ENCODE peak calls at places on chromosomes 13 and 19, in eight cellular contexts. One of them, this sample, is unnamed.
A peak's percentile ranks its signal among the peaks of the same experiment; 100 is the strongest.

GRCh38 chr13:27024062-27024461 is 147.5 kb downstream of the USP12 start:
- DNase-seq in GM23248: no peak
- DNase-seq in Panc1: no peak
- DNase-seq in CD4-positive, alpha-beta T cell: no peak
- DNase-seq in NCI-H1436: no peak
- DNase-seq in stimulated activated CD4-positive, alpha-beta T cell treated with anti-CD3 and anti-CD28 coated beads, Interleukin-15, amount 100 ng/mL, for 24 hours: no peak
- DNase-seq in lung microvascular endothelial cell: no peak
- DNase-seq in amniotic stem cell: no peak
- DNase-seq in this sample: no peak

GRCh38 chr13:90287521-90287920 is 1060.0 kb upstream of the MIR17HG start:
- DNase-seq in GM23248: no peak
- DNase-seq in Panc1: no peak
- DNase-seq in CD4-positive, alpha-beta T cell: no peak
- DNase-seq in NCI-H1436: no peak
- DNase-seq in stimulated activated CD4-positive, alpha-beta T cell treated with anti-CD3 and anti-CD28 coated beads, Interleukin-15, amount 100 ng/mL, for 24 hours: no peak
- DNase-seq in lung microvascular endothelial cell: no peak
- DNase-seq in amniotic stem cell: no peak
- DNase-seq in this sample: no peak

GRCh38 chr13:40116008-40116407 is 460.5 kb downstream of the COG6 start:
- DNase-seq in GM23248: peak; percentile 76
- DNase-seq in Panc1: no peak
- DNase-seq in CD4-positive, alpha-beta T cell: no peak
- DNase-seq in NCI-H1436: no peak
- DNase-seq in stimulated activated CD4-positive, alpha-beta T cell treated with anti-CD3 and anti-CD28 coated beads, Interleukin-15, amount 100 ng/mL, for 24 hours: peak; percentile 51
- DNase-seq in lung microvascular endothelial cell: peak; percentile 99
- DNase-seq in amniotic stem cell: no peak
- DNase-seq in this sample: peak; percentile 84

GRCh38 chr19:51116736-51117135 is 8.0 kb upstream of the SIGLEC9 start:
- DNase-seq in GM23248: no peak
- DNase-seq in Panc1: no peak
- DNase-seq in CD4-positive, alpha-beta T cell: no peak
- DNase-seq in NCI-H1436: no peak
- DNase-seq in stimulated activated CD4-positive, alpha-beta T cell treated with anti-CD3 and anti-CD28 coated beads, Interleukin-15, amount 100 ng/mL, for 24 hours: no peak
- DNase-seq in lung microvascular endothelial cell: no peak
- DNase-seq in amniotic stem cell: no peak
- DNase-seq in this sample: no peak

GRCh38 chr19:48480476-48481190 is 11.5 kb downstream of the CYTH2 start:
- DNase-seq in GM23248: peak; percentile 82
- DNase-seq in Panc1: no peak
- DNase-seq in CD4-positive, alpha-beta T cell: no peak
- DNase-seq in NCI-H1436: no peak
- DNase-seq in stimulated activated CD4-positive, alpha-beta T cell treated with anti-CD3 and anti-CD28 coated beads, Interleukin-15, amount 100 ng/mL, for 24 hours: peak; percentile 71
- DNase-seq in lung microvascular endothelial cell: peak; percentile 59
- DNase-seq in amniotic stem cell: no peak
- DNase-seq in this sample: peak; percentile 33

GRCh38 chr19:38929929-38930775 is at the start of gene SARS2:
- DNase-seq in GM23248: peak; percentile 96
- DNase-seq in Panc1: peak; percentile 100
- DNase-seq in CD4-positive, alpha-beta T cell: peak; percentile 90
- DNase-seq in NCI-H1436: peak; percentile 90
- DNase-seq in stimulated activated CD4-positive, alpha-beta T cell treated with anti-CD3 and anti-CD28 coated beads, Interleukin-15, amount 100 ng/mL, for 24 hours: peak; percentile 91
- DNase-seq in lung microvascular endothelial cell: peak; percentile 96
- DNase-seq in amniotic stem cell: peak; percentile 89
- DNase-seq in this sample: peak; percentile 93

GRCh38 chr13:100315522-100315921 is 226.6 kb downstream of the PCCA start:
- DNase-seq in GM23248: no peak
- DNase-seq in Panc1: no peak
- DNase-seq in CD4-positive, alpha-beta T cell: no peak
- DNase-seq in NCI-H1436: no peak
- DNase-seq in stimulated activated CD4-positive, alpha-beta T cell treated with anti-CD3 and anti-CD28 coated beads, Interleukin-15, amount 100 ng/mL, for 24 hours: no peak
- DNase-seq in lung microvascular endothelial cell: no peak
- DNase-seq in amniotic stem cell: no peak
- DNase-seq in this sample: no peak

GRCh38 chr13:105363747-105364177 is 1171.7 kb downstream of the EFNB2 start:
- DNase-seq in GM23248: no peak
- DNase-seq in Panc1: no peak
- DNase-seq in CD4-positive, alpha-beta T cell: no peak
- DNase-seq in NCI-H1436: peak; percentile 61
- DNase-seq in stimulated activated CD4-positive, alpha-beta T cell treated with anti-CD3 and anti-CD28 coated beads, Interleukin-15, amount 100 ng/mL, for 24 hours: no peak
- DNase-seq in lung microvascular endothelial cell: no peak
- DNase-seq in amniotic stem cell: no peak
- DNase-seq in this sample: no peak

GRCh38 chr13:39263033-39263432 is 224.8 kb downstream of the NHLRC3 start:
- DNase-seq in GM23248: peak; percentile 49
- DNase-seq in Panc1: no peak
- DNase-seq in CD4-positive, alpha-beta T cell: no peak
- DNase-seq in NCI-H1436: peak; percentile 6
- DNase-seq in stimulated activated CD4-positive, alpha-beta T cell treated with anti-CD3 and anti-CD28 coated beads, Interleukin-15, amount 100 ng/mL, for 24 hours: peak; percentile 65
- DNase-seq in lung microvascular endothelial cell: peak; percentile 47
- DNase-seq in amniotic stem cell: no peak
- DNase-seq in this sample: peak; percentile 58

GRCh38 chr13:95833126-95833525 is 156.2 kb downstream of the DNAJC3 start:
- DNase-seq in GM23248: no peak
- DNase-seq in Panc1: no peak
- DNase-seq in CD4-positive, alpha-beta T cell: no peak
- DNase-seq in NCI-H1436: no peak
- DNase-seq in stimulated activated CD4-positive, alpha-beta T cell treated with anti-CD3 and anti-CD28 coated beads, Interleukin-15, amount 100 ng/mL, for 24 hours: no peak
- DNase-seq in lung microvascular endothelial cell: no peak
- DNase-seq in amniotic stem cell: no peak
- DNase-seq in this sample: no peak

GRCh38 chr19:41357746-41358145 is 4.0 kb upstream of the TGFB1 start:
- DNase-seq in GM23248: no peak
- DNase-seq in Panc1: no peak
- DNase-seq in CD4-positive, alpha-beta T cell: no peak
- DNase-seq in NCI-H1436: no peak
- DNase-seq in stimulated activated CD4-positive, alpha-beta T cell treated with anti-CD3 and anti-CD28 coated beads, Interleukin-15, amount 100 ng/mL, for 24 hours: no peak
- DNase-seq in lung microvascular endothelial cell: no peak
- DNase-seq in amniotic stem cell: no peak
- DNase-seq in this sample: no peak

GRCh38 chr13:49711218-49711863 is 20.1 kb upstream of the EBPL start:
- DNase-seq in GM23248: peak; percentile 78
- DNase-seq in Panc1: no peak
- DNase-seq in CD4-positive, alpha-beta T cell: no peak
- DNase-seq in NCI-H1436: no peak
- DNase-seq in stimulated activated CD4-positive, alpha-beta T cell treated with anti-CD3 and anti-CD28 coated beads, Interleukin-15, amount 100 ng/mL, for 24 hours: no peak
- DNase-seq in lung microvascular endothelial cell: peak; percentile 86
- DNase-seq in amniotic stem cell: no peak
- DNase-seq in this sample: peak; percentile 85

GRCh38 chr19:11257827-11258380 is 4.4 kb downstream of the DOCK6 start:
- DNase-seq in GM23248: peak; percentile 28
- DNase-seq in Panc1: no peak
- DNase-seq in CD4-positive, alpha-beta T cell: no peak
- DNase-seq in NCI-H1436: no peak
- DNase-seq in stimulated activated CD4-positive, alpha-beta T cell treated with anti-CD3 and anti-CD28 coated beads, Interleukin-15, amount 100 ng/mL, for 24 hours: no peak
- DNase-seq in lung microvascular endothelial cell: no peak
- DNase-seq in amniotic stem cell: no peak
- DNase-seq in this sample: no peak

GRCh38 chr19:8209965-8210659 is 942 bp downstream of the CERS4 start:
- DNase-seq in GM23248: no peak
- DNase-seq in Panc1: no peak
- DNase-seq in CD4-positive, alpha-beta T cell: no peak
- DNase-seq in NCI-H1436: no peak
- DNase-seq in stimulated activated CD4-positive, alpha-beta T cell treated with anti-CD3 and anti-CD28 coated beads, Interleukin-15, amount 100 ng/mL, for 24 hours: no peak
- DNase-seq in lung microvascular endothelial cell: no peak
- DNase-seq in amniotic stem cell: no peak
- DNase-seq in this sample: no peak

GRCh38 chr19:17074628-17075034 is 621 bp downstream of the HAUS8 start:
- DNase-seq in GM23248: no peak
- DNase-seq in Panc1: no peak
- DNase-seq in CD4-positive, alpha-beta T cell: no peak
- DNase-seq in NCI-H1436: no peak
- DNase-seq in stimulated activated CD4-positive, alpha-beta T cell treated with anti-CD3 and anti-CD28 coated beads, Interleukin-15, amount 100 ng/mL, for 24 hours: no peak
- DNase-seq in lung microvascular endothelial cell: no peak
- DNase-seq in amniotic stem cell: no peak
- DNase-seq in this sample: no peak

GRCh38 chr19:28103916-28104315 is 1109.0 kb downstream of the UQCRFS1 start:
- DNase-seq in GM23248: no peak
- DNase-seq in Panc1: no peak
- DNase-seq in CD4-positive, alpha-beta T cell: no peak
- DNase-seq in NCI-H1436: no peak
- DNase-seq in stimulated activated CD4-positive, alpha-beta T cell treated with anti-CD3 and anti-CD28 coated beads, Interleukin-15, amount 100 ng/mL, for 24 hours: no peak
- DNase-seq in lung microvascular endothelial cell: no peak
- DNase-seq in amniotic stem cell: no peak
- DNase-seq in this sample: no peak

GRCh38 chr13:74097116-74097515 is 37.1 kb downstream of the KLF12 start:
- DNase-seq in GM23248: no peak
- DNase-seq in Panc1: no peak
- DNase-seq in CD4-positive, alpha-beta T cell: no peak
- DNase-seq in NCI-H1436: no peak
- DNase-seq in stimulated activated CD4-positive, alpha-beta T cell treated with anti-CD3 and anti-CD28 coated beads, Interleukin-15, amount 100 ng/mL, for 24 hours: no peak
- DNase-seq in lung microvascular endothelial cell: no peak
- DNase-seq in amniotic stem cell: no peak
- DNase-seq in this sample: no peak

GRCh38 chr19:2039959-2040646 is 10.9 kb downstream of the MKNK2 start:
- DNase-seq in GM23248: no peak
- DNase-seq in Panc1: no peak
- DNase-seq in CD4-positive, alpha-beta T cell: no peak
- DNase-seq in NCI-H1436: no peak
- DNase-seq in stimulated activated CD4-positive, alpha-beta T cell treated with anti-CD3 and anti-CD28 coated beads, Interleukin-15, amount 100 ng/mL, for 24 hours: no peak
- DNase-seq in lung microvascular endothelial cell: no peak
- DNase-seq in amniotic stem cell: no peak
- DNase-seq in this sample: no peak

GRCh38 chr19:45253396-45254027 is 2.4 kb downstream of the MARK4 start:
- DNase-seq in GM23248: peak; percentile 63
- DNase-seq in Panc1: no peak
- DNase-seq in CD4-positive, alpha-beta T cell: no peak
- DNase-seq in NCI-H1436: no peak
- DNase-seq in stimulated activated CD4-positive, alpha-beta T cell treated with anti-CD3 and anti-CD28 coated beads, Interleukin-15, amount 100 ng/mL, for 24 hours: peak; percentile 23
- DNase-seq in lung microvascular endothelial cell: peak; percentile 26
- DNase-seq in amniotic stem cell: no peak
- DNase-seq in this sample: peak; percentile 24

GRCh38 chr13:38951525-38952313 is 38.9 kb downstream of the STOML3 start:
- DNase-seq in GM23248: no peak
- DNase-seq in Panc1: no peak
- DNase-seq in CD4-positive, alpha-beta T cell: no peak
- DNase-seq in NCI-H1436: no peak
- DNase-seq in stimulated activated CD4-positive, alpha-beta T cell treated with anti-CD3 and anti-CD28 coated beads, Interleukin-15, amount 100 ng/mL, for 24 hours: peak; percentile 12
- DNase-seq in lung microvascular endothelial cell: peak; percentile 56
- DNase-seq in amniotic stem cell: no peak
- DNase-seq in this sample: no peak

GRCh38 chr19:1690570-1691307 is 38.3 kb upstream of the TCF3 start:
- DNase-seq in GM23248: peak; percentile 43
- DNase-seq in Panc1: no peak
- DNase-seq in CD4-positive, alpha-beta T cell: peak; percentile 22
- DNase-seq in NCI-H1436: peak; percentile 57
- DNase-seq in stimulated activated CD4-positive, alpha-beta T cell treated with anti-CD3 and anti-CD28 coated beads, Interleukin-15, amount 100 ng/mL, for 24 hours: peak; percentile 62
- DNase-seq in lung microvascular endothelial cell: no peak
- DNase-seq in amniotic stem cell: no peak
- DNase-seq in this sample: peak; percentile 53

This sample was measured in ELR.